ENCODE peak calls at places on chromosomes 11 and 22, in four cellular contexts. O is spleen, J is left ventricle myocardium inferior, Q is tibial artery. I is an unnamed sample.

GRCh38 chr11:132848336-132848735 is 684.0 kb downstream of the OPCML start:
- DNase-seq in J (no peak), O (no peak), Q (no peak), I (no peak)

GRCh38 chr11:8233691-8234424 is 29.8 kb downstream of the LMO1 start:
- DNase-seq in O (peak; percentile 49), Q (no peak), J (no peak), I (no peak)

GRCh38 chr11:35237860-35238715 is 99.1 kb downstream of the CD44 start:
- DNase-seq in J (no peak), O (no peak), Q (no peak), I (peak; percentile 82)

GRCh38 chr11:13287026-13287425 is 9.4 kb downstream of the BMAL1 start:
- DNase-seq in Q (no peak), O (no peak), J (no peak), I (no peak)

GRCh38 chr22:35306350-35306967 is 6.8 kb downstream of the TOM1 start:
- DNase-seq in J (no peak), O (no peak), Q (no peak), I (no peak)

GRCh38 chr11:9660886-9661285 is 3.0 kb upstream of the SWAP70 start:
- DNase-seq in J (no peak), Q (no peak), O (no peak), I (no peak)

GRCh38 chr11:46277623-46278386 is at the start of gene CREB3L1:
- DNase-seq in O (no peak), Q (no peak), J (peak; percentile 60), I (no peak)

GRCh38 chr11:47586043-47586442 is 435 bp upstream of the FAM180B start:
- DNase-seq in J (peak; percentile 32), O (peak; percentile 61), Q (no peak), I (no peak)

GRCh38 chr11:22192289-22192641 is 620 bp upstream of the ANO5 start:
- DNase-seq in J (peak; percentile 10), O (no peak), Q (no peak), I (peak; percentile 37)

GRCh38 chr11:43397251-43397650 is 38.5 kb downstream of the TTC17 start:
- DNase-seq in Q (no peak), O (no peak), J (no peak), I (no peak)

GRCh38 chr11:35114901-35115687 is 23.9 kb upstream of the CD44 start:
- DNase-seq in Q (no peak), J (no peak), O (no peak), I (no peak)

GRCh38 chr11:82932564-82932963 is 31.0 kb downstream of the DDIAS start:
- DNase-seq in O (no peak), Q (no peak), J (no peak), I (no peak)

DNA sequence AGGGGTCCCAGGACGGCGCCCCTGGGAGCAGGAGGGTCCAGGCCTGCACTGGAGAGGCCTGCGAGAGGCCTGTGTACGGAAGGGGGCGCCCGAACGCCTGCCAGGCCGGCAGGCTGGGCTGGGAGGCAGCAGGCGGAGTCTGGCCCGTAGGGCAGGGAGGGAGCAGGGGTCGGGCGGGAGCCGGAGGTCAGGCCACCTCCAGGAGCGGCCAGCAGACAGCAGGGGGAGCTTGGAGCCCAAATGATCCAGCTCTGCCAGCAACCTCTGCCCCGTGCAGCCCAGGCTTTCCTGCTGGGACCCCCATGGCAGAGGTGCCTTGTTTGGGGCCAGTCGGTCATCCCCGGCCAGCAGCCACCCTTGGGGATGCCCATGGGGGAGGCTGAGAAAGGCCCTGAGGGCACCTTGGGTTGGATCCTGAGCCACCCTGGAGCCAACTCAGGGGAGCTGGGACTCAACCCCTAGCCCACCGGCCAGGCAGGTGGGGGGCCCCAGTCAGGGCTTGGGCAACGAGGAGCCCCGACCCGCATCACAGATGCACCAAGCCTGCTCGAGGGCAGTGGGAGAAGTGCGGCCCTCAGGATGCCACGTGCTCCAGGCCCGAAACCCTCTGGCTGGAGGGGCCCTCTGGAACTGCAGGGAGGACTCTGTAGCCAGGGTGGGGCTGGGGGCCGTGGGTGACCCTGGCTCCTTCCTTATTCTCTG is 9.6 kb upstream of the SYT8 start:
- DNase-seq in Q (peak; percentile 66), O (peak; percentile 87), J (peak; percentile 50), I (peak; percentile 52)
- TF ChIP-seq CTCF in Q (no peak), O (no peak), J (peak; percentile 54), I (no peak)

GRCh38 chr22:23219787-23220484 is 39.6 kb downstream of the BCR start:
- DNase-seq in Q (peak; percentile 79), O (peak; percentile 89), J (no peak), I (no peak)

GRCh38 chr22:23222875-23223565 is 42.7 kb downstream of the BCR start:
- DNase-seq in O (no peak), Q (no peak), J (no peak), I (no peak)

GRCh38 chr22:23220485-23221350 is 40.4 kb downstream of the BCR start:
- DNase-seq in Q (no peak), J (peak; percentile 15), O (peak; percentile 87), I (no peak)

GRCh38 chr22:23222033-23222840 is 41.9 kb downstream of the BCR start:
- DNase-seq in O (peak; percentile 52), J (no peak), Q (no peak), I (no peak)

GRCh38 chr22:23221351-23221804 is 41.1 kb downstream of the BCR start:
- DNase-seq in J (no peak), O (peak; percentile 24), Q (no peak), I (no peak)
- H3K4me1 ChIP-seq in J (peaks cover 100% of the 10 kb centered on the region), O (peaks cover 100% of the 10 kb centered on the region), Q (peaks cover 74% of the 10 kb centered on the region), I (peaks cover 36% of the 10 kb centered on the region)

GRCh38 chr11:396511-396947 is 2.5 kb downstream of the PKP3 start:
- DNase-seq in Q (no peak), J (no peak), O (peak; percentile 81), I (peak; percentile 54)
- TF ChIP-seq CTCF in Q (no peak), J (peak; percentile 25), O (no peak), I (no peak)

GRCh38 chr11:37500425-37500824 is 902.4 kb upstream of the RAG2 start:
- DNase-seq in J (no peak), Q (no peak), O (no peak), I (no peak)
- H3K4me1 ChIP-seq in J (no peaks in the 10 kb centered on the region), Q (no peaks in the 10 kb centered on the region), O (no peaks in the 10 kb centered on the region), I (no peaks in the 10 kb centered on the region)

I was measured in testis.